ENCODE peak calls at places on chromosomes 3 and 15, in five cellular contexts. P is A549, S is IMR-90, L is uterus, Q is adrenal gland. B is an unnamed sample.

GRCh38 chr3:179671709-179672337 is 19.0 kb downstream of the USP13 start:
- DNase-seq in L (peak; percentile 46), P (no peak), S (peak; percentile 58), Q (peak; percentile 74), B (no peak)

GRCh38 chr3:122985539-122985938 is 42.0 kb downstream of the SEMA5B start:
- DNase-seq in P (no peak), L (no peak), Q (no peak), S (no peak), B (no peak)

GRCh38 chr3:66390013-66390412 is 110.8 kb downstream of the LRIG1 start:
- DNase-seq in L (no peak), S (no peak), P (no peak), Q (no peak), B (no peak)

GRCh38 chr3:151377768-151378385 is 6.7 kb downstream of the P2RY12 start:
- DNase-seq in S (no peak), L (no peak), P (no peak), Q (no peak), B (no peak)

GRCh38 chr3:195696632-195697278 is 24.0 kb upstream of the MUC20 start:
- DNase-seq in Q (no peak), P (no peak), L (no peak), S (no peak), B (no peak)

GRCh38 chr3:66076861-66077495 is 38.3 kb upstream of the MAGI1 start:
- DNase-seq in Q (no peak), L (no peak), P (no peak), S (peak; percentile 47), B (no peak)

GRCh38 chr15:80898040-80898439 is 91.6 kb downstream of the MESD start:
- DNase-seq in Q (no peak), L (no peak), P (no peak), S (no peak), B (no peak)

GRCh38 chr15:59203026-59203425 is 3.6 kb upstream of the LDHAL6B start:
- DNase-seq in P (no peak), Q (no peak), L (no peak), S (no peak), B (no peak)

GRCh38 chr3:129132097-129132866 is 10.7 kb upstream of the RAB43 start:
- DNase-seq in P (no peak), Q (no peak), L (no peak), S (no peak), B (no peak)

GRCh38 chr15:69595009-69595825 is 142.6 kb downstream of the RPLP1 start:
- DNase-seq in L (no peak), P (peak; percentile 56), S (no peak), Q (peak; percentile 48), B (peak; percentile 87)

GRCh38 chr15:37695719-37696118 is 238.7 kb upstream of the TMCO5A start:
- DNase-seq in S (peak; percentile 35), Q (no peak), P (no peak), L (no peak), B (no peak)

GRCh38 chr15:45198337-45199135 is 10.8 kb upstream of the SHF start:
- DNase-seq in L (peak; percentile 98), S (peak; percentile 96), Q (peak; percentile 93), P (peak; percentile 95), B (peak; percentile 99)

GRCh38 chr3:149152420-149152819 is 23.0 kb downstream of the HPS3 start:
- DNase-seq in L (no peak), P (no peak), S (peak; percentile 69), Q (no peak), B (no peak)

GRCh38 chr15:90049666-90050604 is 48.8 kb downstream of the ZNF710 start:
- DNase-seq in Q (no peak), P (no peak), S (no peak), L (no peak), B (no peak)

GRCh38 chr3:63981980-63982379 is 41.3 kb downstream of the PSMD6 start:
- DNase-seq in Q (no peak), S (no peak), L (no peak), P (no peak), B (no peak)

GRCh38 chr3:173410836-173411235 is 13.3 kb downstream of the NLGN1 start:
- DNase-seq in P (no peak), L (no peak), S (no peak), Q (no peak), B (no peak)

GRCh38 chr3:175185903-175186302 is 326.8 kb downstream of the NAALADL2 start:
- DNase-seq in L (no peak), P (no peak), S (no peak), Q (no peak), B (no peak)

GRCh38 chr3:29686889-29687592 is 406.2 kb downstream of the RBMS3 start:
- DNase-seq in Q (no peak), S (peak; percentile 80), L (no peak), P (no peak), B (no peak)

GRCh38 chr3:132448211-132448961 is 31.1 kb downstream of the DNAJC13 start:
- DNase-seq in L (peak; percentile 54), Q (peak; percentile 74), P (no peak), S (peak; percentile 69), B (no peak)

GRCh38 chr15:88622605-88622975 is 1.4 kb downstream of the AEN start:
- DNase-seq in Q (no peak), L (no peak), P (no peak), S (no peak), B (peak; percentile 82)

GRCh38 chr15:33742807-33743206 is 225.5 kb upstream of the CHRM5 start:
- DNase-seq in L (no peak), Q (no peak), S (no peak), P (no peak), B (no peak)

DNA sequence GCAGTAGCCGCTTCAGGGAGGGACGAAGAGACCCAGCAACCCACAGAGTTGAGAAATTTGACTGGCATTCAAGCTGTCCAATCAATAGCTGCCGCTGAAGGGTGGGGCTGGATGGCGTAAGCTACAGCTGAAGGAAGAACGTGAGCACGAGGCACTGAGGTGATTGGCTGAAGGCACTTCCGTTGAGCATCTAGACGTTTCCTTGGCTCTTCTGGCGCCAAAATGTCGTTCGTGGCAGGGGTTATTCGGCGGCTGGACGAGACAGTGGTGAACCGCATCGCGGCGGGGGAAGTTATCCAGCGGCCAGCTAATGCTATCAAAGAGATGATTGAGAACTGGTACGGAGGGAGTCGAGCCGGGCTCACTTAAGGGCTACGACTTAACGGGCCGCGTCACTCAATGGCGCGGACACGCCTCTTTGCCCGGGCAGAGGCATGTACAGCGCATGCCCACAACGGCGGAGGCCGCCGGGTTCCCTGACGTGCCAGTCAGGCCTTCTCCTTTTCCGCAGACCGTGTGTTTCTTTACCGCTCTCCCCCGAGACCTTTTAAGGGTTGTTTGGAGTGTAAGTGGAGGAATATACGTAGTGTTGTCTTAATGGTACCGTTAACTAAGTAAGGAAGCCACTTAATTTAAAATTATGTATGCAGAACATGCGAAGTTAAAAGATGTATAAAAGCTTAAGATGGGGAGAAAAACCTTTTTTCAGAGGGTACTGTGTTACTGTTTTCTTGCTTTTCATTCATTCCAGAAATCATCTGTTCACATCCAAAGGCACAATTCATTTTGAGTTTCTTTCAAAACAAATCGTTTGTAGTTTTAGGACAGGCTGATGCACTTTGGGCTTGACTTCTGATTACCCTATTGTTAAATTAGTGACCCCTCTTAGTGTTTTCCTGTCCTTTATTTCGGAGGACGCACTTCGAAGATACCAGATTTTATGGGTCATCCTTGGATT is at the start of gene MLH1:
- DNase-seq in L (peak; percentile 100), S (peak; percentile 100), P (peak; percentile 100), Q (peak; percentile 99), B (peak; percentile 100)
- TF ChIP-seq POLR2A in L (peak; percentile 65), S (peak; percentile 89), P (peak; percentile 85), Q (peak; percentile 68), B (no peak)

DNA sequence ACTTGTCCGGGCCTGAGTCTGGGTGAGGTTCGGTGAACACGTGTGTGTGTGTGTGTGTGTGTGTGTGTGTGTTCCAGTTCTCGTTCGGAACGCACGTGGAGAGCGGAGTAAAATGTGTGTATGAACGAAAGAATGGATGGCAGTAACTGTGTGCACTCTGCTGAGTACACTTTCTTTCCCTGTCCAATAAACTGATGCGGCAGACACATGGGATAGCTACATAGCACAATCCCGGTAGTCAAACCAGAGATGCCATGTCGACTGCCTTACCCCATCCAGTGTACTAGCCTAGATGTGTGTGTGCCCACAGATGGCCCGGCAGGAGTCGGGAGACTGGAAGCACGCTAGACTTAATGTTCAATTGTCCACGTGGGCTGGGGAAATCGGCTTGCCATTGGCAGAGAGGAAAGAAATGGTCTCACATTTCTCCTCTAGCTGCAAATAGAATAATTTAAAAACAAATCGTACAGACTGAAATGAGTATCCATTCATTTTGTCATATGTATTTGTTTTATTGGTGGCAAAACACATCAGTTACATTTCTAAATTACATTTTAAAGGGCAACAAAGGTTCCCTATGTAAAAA is 579 bp upstream of the GOLIM4 start:
- DNase-seq in L (no peak), S (peak; percentile 93), P (peak; percentile 91), Q (peak; percentile 74), B (peak; percentile 26)
- H3K4me3 ChIP-seq in L (peak overlapping the region; percentile 83), S (peak overlapping the region; percentile 74), P (peak overlapping the region; percentile 76), Q (no peak overlapping the region), B (peak overlapping the region; percentile 73)

GRCh38 chr15:66573719-66574641 is 8.2 kb upstream of the LCTL start:
- DNase-seq in L (no peak), P (no peak), S (peak; percentile 89), Q (no peak), B (no peak)
- TF ChIP-seq CTCF in L (no peak), P (no peak), S (no peak), Q (no peak), B (no peak)

GRCh38 chr3:156674046-156674910 is at the start of gene TIPARP:
- DNase-seq in P (peak; percentile 98), S (peak; percentile 96), Q (peak; percentile 99), L (peak; percentile 99), B (peak; percentile 100)
- TF ChIP-seq POLR2A in P (peak; percentile 98), S (peak; percentile 99), Q (peak; percentile 98), L (peak; percentile 99), B (peak; percentile 87)

GRCh38 chr15:51680316-51680715 is 987 bp upstream of the SCG3 start:
- DNase-seq in S (no peak), P (no peak), L (no peak), Q (no peak), B (no peak)
- H3K4me3 ChIP-seq in S (no peak overlapping the region), P (no peak overlapping the region), L (no peak overlapping the region), Q (no peak overlapping the region), B (no peak overlapping the region)

GRCh38 chr3:130973401-130973800 is 53.2 kb downstream of the ASTE1 start:
- DNase-seq in S (no peak), L (no peak), Q (no peak), P (no peak), B (no peak)
- TF ChIP-seq CTCF in S (no peak), L (no peak), Q (no peak), P (no peak), B (no peak)

DNA sequence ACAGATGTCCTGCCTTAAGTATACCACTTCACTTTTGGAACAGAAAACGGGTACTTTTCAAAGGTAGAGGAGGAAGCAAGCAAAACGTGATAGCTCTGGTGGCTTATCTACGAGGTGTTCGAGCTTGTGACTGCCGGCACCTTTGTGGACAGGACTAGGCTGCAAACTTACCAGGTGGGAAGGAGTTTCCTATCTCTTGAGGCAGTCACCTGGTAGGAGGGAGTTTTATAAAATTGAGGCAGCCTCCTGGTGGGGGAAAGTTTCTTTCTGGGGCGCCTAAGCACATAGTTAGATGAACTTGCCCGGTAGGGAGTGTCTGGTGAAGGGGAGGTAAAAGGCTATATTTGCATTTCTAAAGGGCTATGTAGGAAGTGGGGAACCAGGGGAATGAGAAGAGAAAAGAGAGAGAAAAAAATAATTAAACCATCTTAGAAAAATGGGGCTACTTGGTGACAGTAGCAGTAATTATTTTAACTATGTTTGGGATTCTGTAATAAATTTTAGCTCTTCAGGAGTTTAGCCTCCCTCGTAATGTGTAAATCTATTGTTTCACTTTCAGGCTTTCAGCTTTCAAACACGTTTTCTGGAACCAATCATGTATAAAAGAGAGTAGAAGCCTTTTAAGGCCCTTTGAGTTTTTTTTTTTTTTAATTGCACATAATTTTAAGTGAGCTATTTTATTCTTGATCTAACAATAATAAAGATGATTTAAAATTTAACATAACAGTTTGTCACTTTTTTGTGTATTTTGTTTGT is 131.0 kb downstream of the IL5RA start:
- DNase-seq in L (no peak), S (no peak), P (no peak), Q (no peak), B (no peak)
- TF ChIP-seq POLR2A in L (no peak), S (no peak), P (no peak), Q (no peak), B (no peak)